ENCODE peak calls at places on chromosome 9, in nine cellular contexts. One of them, this sample, is unnamed.

GRCh38 chr9:119839888-119840287 is 470.7 kb upstream of the BRINP1 start:
- DNase-seq in adrenal gland: no peak
- DNase-seq in CD8-positive, alpha-beta memory T cell: no peak
- DNase-seq in Panc1: no peak
- DNase-seq in CD8-positive, alpha-beta T cell: no peak
- DNase-seq in A549: no peak
- DNase-seq in SK-N-SH: no peak
- DNase-seq in cardiac muscle cell: no peak
- DNase-seq in body of pancreas: no peak
- DNase-seq in this sample: no peak

GRCh38 chr9:128886211-128886826 is 4.4 kb downstream of the LRRC8A start:
- DNase-seq in adrenal gland: no peak
- DNase-seq in CD8-positive, alpha-beta memory T cell: no peak
- DNase-seq in Panc1: no peak
- DNase-seq in CD8-positive, alpha-beta T cell: no peak
- DNase-seq in A549: no peak
- DNase-seq in SK-N-SH: no peak
- DNase-seq in cardiac muscle cell: no peak
- DNase-seq in body of pancreas: no peak
- DNase-seq in this sample: no peak

GRCh38 chr9:123998970-123999621 is 12.5 kb upstream of the LHX2 start:
- DNase-seq in adrenal gland: no peak
- DNase-seq in CD8-positive, alpha-beta memory T cell: no peak
- DNase-seq in Panc1: no peak
- DNase-seq in CD8-positive, alpha-beta T cell: no peak
- DNase-seq in A549: no peak
- DNase-seq in SK-N-SH: peak; percentile 60
- DNase-seq in cardiac muscle cell: no peak
- DNase-seq in body of pancreas: no peak
- DNase-seq in this sample: no peak

GRCh38 chr9:72462340-72462739 is 59.1 kb upstream of the TMC1 start:
- DNase-seq in adrenal gland: no peak
- DNase-seq in CD8-positive, alpha-beta memory T cell: no peak
- DNase-seq in Panc1: no peak
- DNase-seq in CD8-positive, alpha-beta T cell: no peak
- DNase-seq in A549: no peak
- DNase-seq in SK-N-SH: no peak
- DNase-seq in cardiac muscle cell: no peak
- DNase-seq in body of pancreas: no peak
- DNase-seq in this sample: no peak

GRCh38 chr9:106916491-106917235 is 53.7 kb downstream of the ZNF462 start:
- DNase-seq in adrenal gland: peak; percentile 91
- DNase-seq in CD8-positive, alpha-beta memory T cell: no peak
- DNase-seq in Panc1: peak; percentile 68
- DNase-seq in CD8-positive, alpha-beta T cell: no peak
- DNase-seq in A549: peak; percentile 62
- DNase-seq in SK-N-SH: no peak
- DNase-seq in cardiac muscle cell: peak; percentile 42
- DNase-seq in body of pancreas: peak; percentile 63
- DNase-seq in this sample: peak; percentile 92

GRCh38 chr9:38048319-38048969 is 20.6 kb downstream of the SHB start:
- DNase-seq in adrenal gland: no peak
- DNase-seq in CD8-positive, alpha-beta memory T cell: no peak
- DNase-seq in Panc1: no peak
- DNase-seq in CD8-positive, alpha-beta T cell: no peak
- DNase-seq in A549: no peak
- DNase-seq in SK-N-SH: no peak
- DNase-seq in cardiac muscle cell: no peak
- DNase-seq in body of pancreas: no peak
- DNase-seq in this sample: no peak

GRCh38 chr9:117081641-117082317 is 333.1 kb downstream of the ASTN2 start:
- DNase-seq in adrenal gland: no peak
- DNase-seq in CD8-positive, alpha-beta memory T cell: no peak
- DNase-seq in Panc1: no peak
- DNase-seq in CD8-positive, alpha-beta T cell: no peak
- DNase-seq in A549: no peak
- DNase-seq in SK-N-SH: peak; percentile 17
- DNase-seq in cardiac muscle cell: no peak
- DNase-seq in body of pancreas: no peak
- DNase-seq in this sample: no peak

GRCh38 chr9:22053178-22053577 is 44.1 kb upstream of the CDKN2B start:
- DNase-seq in adrenal gland: no peak
- DNase-seq in CD8-positive, alpha-beta memory T cell: no peak
- DNase-seq in Panc1: no peak
- DNase-seq in CD8-positive, alpha-beta T cell: no peak
- DNase-seq in A549: no peak
- DNase-seq in SK-N-SH: no peak
- DNase-seq in cardiac muscle cell: no peak
- DNase-seq in body of pancreas: no peak
- DNase-seq in this sample: no peak

GRCh38 chr9:126233913-126234525 is 92.6 kb upstream of the MVB12B start:
- DNase-seq in adrenal gland: no peak
- DNase-seq in CD8-positive, alpha-beta memory T cell: no peak
- DNase-seq in Panc1: no peak
- DNase-seq in CD8-positive, alpha-beta T cell: no peak
- DNase-seq in A549: no peak
- DNase-seq in SK-N-SH: no peak
- DNase-seq in cardiac muscle cell: no peak
- DNase-seq in body of pancreas: no peak
- DNase-seq in this sample: no peak

GRCh38 chr9:99437145-99437544 is 215.1 kb downstream of the SEC61B start:
- DNase-seq in adrenal gland: no peak
- DNase-seq in CD8-positive, alpha-beta memory T cell: no peak
- DNase-seq in Panc1: no peak
- DNase-seq in CD8-positive, alpha-beta T cell: no peak
- DNase-seq in A549: no peak
- DNase-seq in SK-N-SH: no peak
- DNase-seq in cardiac muscle cell: no peak
- DNase-seq in body of pancreas: peak; percentile 19
- DNase-seq in this sample: no peak

GRCh38 chr9:104993291-104993963 is 65.5 kb upstream of the ABCA1 start:
- DNase-seq in adrenal gland: peak; percentile 95
- DNase-seq in CD8-positive, alpha-beta memory T cell: no peak
- DNase-seq in Panc1: no peak
- DNase-seq in CD8-positive, alpha-beta T cell: no peak
- DNase-seq in A549: no peak
- DNase-seq in SK-N-SH: no peak
- DNase-seq in cardiac muscle cell: peak; percentile 91
- DNase-seq in body of pancreas: peak; percentile 77
- DNase-seq in this sample: no peak

DNA sequence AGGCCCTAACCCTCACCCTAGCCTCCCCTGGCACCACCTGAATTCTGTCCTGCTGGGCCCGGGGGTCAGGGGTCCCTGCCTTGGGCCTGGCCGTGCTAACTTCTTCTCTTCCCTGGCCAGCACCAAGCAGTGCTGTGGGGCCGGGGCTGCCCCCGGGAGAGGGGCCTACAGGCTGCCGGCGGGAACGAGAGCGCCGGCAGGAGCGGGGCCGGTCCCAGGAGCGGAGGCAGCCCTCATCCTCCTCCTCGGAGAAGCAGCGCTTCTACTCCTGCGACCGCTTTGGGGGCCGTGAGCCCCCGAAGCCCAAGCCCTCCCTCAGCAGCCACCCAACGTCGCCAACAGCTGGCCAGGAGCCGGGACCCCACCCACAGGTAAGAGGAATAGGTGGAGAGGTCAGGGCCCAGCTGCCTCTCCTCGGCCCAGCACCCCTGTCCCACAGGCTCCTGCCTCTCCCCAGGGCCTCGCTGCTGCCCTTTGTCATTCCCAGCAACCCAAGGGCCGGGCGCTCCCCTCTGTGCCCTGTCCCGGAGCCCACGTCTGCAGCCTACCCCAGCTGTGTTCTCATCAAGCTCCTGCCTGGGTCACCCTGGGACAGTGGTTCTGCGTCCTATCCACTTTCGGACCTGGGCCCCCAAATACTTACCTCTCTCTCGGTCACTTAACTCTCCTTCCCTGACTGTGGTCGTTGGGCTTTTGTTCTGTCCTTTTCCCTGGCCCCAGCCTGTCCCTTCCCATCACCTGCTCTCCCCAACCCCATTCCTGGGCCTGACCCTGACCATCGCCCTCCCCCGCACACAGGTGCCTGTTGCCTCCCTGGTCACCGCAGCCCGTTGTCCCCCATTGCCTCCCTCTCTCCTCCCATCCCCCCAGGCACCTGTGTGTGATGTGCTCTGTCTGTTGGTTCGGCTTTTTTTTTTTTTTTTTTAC is 243.2 kb downstream of the CACNA1B start:
- DNase-seq in adrenal gland: no peak
- DNase-seq in CD8-positive, alpha-beta memory T cell: no peak
- DNase-seq in Panc1: no peak
- DNase-seq in CD8-positive, alpha-beta T cell: no peak
- DNase-seq in A549: no peak
- DNase-seq in SK-N-SH: no peak
- DNase-seq in cardiac muscle cell: no peak
- DNase-seq in body of pancreas: no peak
- DNase-seq in this sample: no peak
- H3K9me3 ChIP-seq in adrenal gland: no peaks in the 10 kb centered on the region
- H3K9me3 ChIP-seq in CD8-positive, alpha-beta memory T cell: no peaks in the 10 kb centered on the region
- H3K9me3 ChIP-seq in Panc1: no peaks in the 10 kb centered on the region
- H3K9me3 ChIP-seq in CD8-positive, alpha-beta T cell: no peaks in the 10 kb centered on the region
- H3K9me3 ChIP-seq in A549: peaks cover under 1% of the 10 kb centered on the region
- H3K9me3 ChIP-seq in SK-N-SH: no peaks in the 10 kb centered on the region
- H3K9me3 ChIP-seq in cardiac muscle cell: no peaks in the 10 kb centered on the region
- H3K9me3 ChIP-seq in body of pancreas: no peaks in the 10 kb centered on the region
- H3K9me3 ChIP-seq in this sample: no peaks in the 10 kb centered on the region

DNA sequence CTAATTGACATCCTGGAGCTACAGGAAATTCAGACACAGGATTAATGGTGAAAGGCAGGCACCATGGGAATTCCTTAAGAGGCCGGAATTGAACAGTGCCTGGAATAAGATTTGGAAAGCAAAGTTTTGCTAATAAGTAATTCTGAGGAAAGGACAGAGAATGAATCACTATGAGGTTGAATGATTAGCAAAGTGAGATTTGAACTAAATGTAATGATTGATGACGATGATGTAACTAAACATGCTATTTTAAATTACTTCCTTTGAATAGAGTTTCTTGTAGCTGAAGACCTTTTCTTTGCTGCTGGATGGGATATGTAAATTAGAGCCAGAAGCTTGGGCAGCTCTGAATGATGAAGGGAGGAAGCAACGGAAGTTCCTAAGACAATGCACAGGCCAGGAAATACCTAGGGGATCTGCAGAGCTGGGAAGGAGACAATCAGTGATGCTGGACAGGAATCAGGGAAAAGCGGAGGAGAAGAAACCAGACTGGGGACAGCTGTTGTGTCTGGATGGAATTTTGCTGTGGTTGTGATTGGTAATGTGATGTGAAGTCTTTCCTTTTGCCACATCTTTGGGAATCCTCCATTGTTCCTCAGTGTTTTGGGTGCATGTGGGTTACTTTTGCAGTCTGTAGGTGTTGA is 482.0 kb downstream of the PSAT1 start:
- DNase-seq in adrenal gland: no peak
- DNase-seq in CD8-positive, alpha-beta memory T cell: no peak
- DNase-seq in Panc1: no peak
- DNase-seq in CD8-positive, alpha-beta T cell: no peak
- DNase-seq in A549: no peak
- DNase-seq in SK-N-SH: no peak
- DNase-seq in cardiac muscle cell: no peak
- DNase-seq in body of pancreas: no peak
- DNase-seq in this sample: no peak
- H3K4me3 ChIP-seq in adrenal gland: no peak overlapping the region
- H3K4me3 ChIP-seq in CD8-positive, alpha-beta memory T cell: no peak overlapping the region
- H3K4me3 ChIP-seq in Panc1: no peak overlapping the region
- H3K4me3 ChIP-seq in CD8-positive, alpha-beta T cell: no peak overlapping the region
- H3K4me3 ChIP-seq in A549: no peak overlapping the region
- H3K4me3 ChIP-seq in SK-N-SH: no peak overlapping the region
- H3K4me3 ChIP-seq in cardiac muscle cell: no peak overlapping the region
- H3K4me3 ChIP-seq in body of pancreas: no peak overlapping the region
- H3K4me3 ChIP-seq in this sample: no peak overlapping the region

GRCh38 chr9:133515240-133515610 is 9.5 kb downstream of the MYMK start:
- DNase-seq in adrenal gland: no peak
- DNase-seq in CD8-positive, alpha-beta memory T cell: no peak
- DNase-seq in Panc1: no peak
- DNase-seq in CD8-positive, alpha-beta T cell: no peak
- DNase-seq in A549: no peak
- DNase-seq in SK-N-SH: no peak
- DNase-seq in cardiac muscle cell: no peak
- DNase-seq in body of pancreas: no peak
- DNase-seq in this sample: no peak

GRCh38 chr9:133516961-133517350 is 7.8 kb downstream of the MYMK start:
- DNase-seq in adrenal gland: no peak
- DNase-seq in CD8-positive, alpha-beta memory T cell: no peak
- DNase-seq in Panc1: no peak
- DNase-seq in CD8-positive, alpha-beta T cell: no peak
- DNase-seq in A549: no peak
- DNase-seq in SK-N-SH: no peak
- DNase-seq in cardiac muscle cell: no peak
- DNase-seq in body of pancreas: no peak
- DNase-seq in this sample: no peak

GRCh38 chr9:133514475-133515239 is 10.1 kb downstream of the MYMK start:
- DNase-seq in adrenal gland: no peak
- DNase-seq in CD8-positive, alpha-beta memory T cell: no peak
- DNase-seq in Panc1: no peak
- DNase-seq in CD8-positive, alpha-beta T cell: no peak
- DNase-seq in A549: no peak
- DNase-seq in SK-N-SH: peak; percentile 85
- DNase-seq in cardiac muscle cell: no peak
- DNase-seq in body of pancreas: peak; percentile 49
- DNase-seq in this sample: no peak

GRCh38 chr9:133516256-133516960 is 8.4 kb downstream of the MYMK start:
- DNase-seq in adrenal gland: no peak
- DNase-seq in CD8-positive, alpha-beta memory T cell: no peak
- DNase-seq in Panc1: no peak
- DNase-seq in CD8-positive, alpha-beta T cell: no peak
- DNase-seq in A549: no peak
- DNase-seq in SK-N-SH: no peak
- DNase-seq in cardiac muscle cell: no peak
- DNase-seq in body of pancreas: no peak
- DNase-seq in this sample: no peak

GRCh38 chr9:133515615-133516255 is 9.0 kb downstream of the MYMK start:
- DNase-seq in adrenal gland: no peak
- DNase-seq in CD8-positive, alpha-beta memory T cell: no peak
- DNase-seq in Panc1: no peak
- DNase-seq in CD8-positive, alpha-beta T cell: no peak
- DNase-seq in A549: no peak
- DNase-seq in SK-N-SH: no peak
- DNase-seq in cardiac muscle cell: no peak
- DNase-seq in body of pancreas: no peak
- DNase-seq in this sample: no peak
- H3K9me3 ChIP-seq in adrenal gland: no peaks in the 10 kb centered on the region
- H3K9me3 ChIP-seq in CD8-positive, alpha-beta memory T cell: no peaks in the 10 kb centered on the region
- H3K9me3 ChIP-seq in Panc1: no peaks in the 10 kb centered on the region
- H3K9me3 ChIP-seq in CD8-positive, alpha-beta T cell: no peaks in the 10 kb centered on the region
- H3K9me3 ChIP-seq in A549: no peaks in the 10 kb centered on the region
- H3K9me3 ChIP-seq in SK-N-SH: no peaks in the 10 kb centered on the region
- H3K9me3 ChIP-seq in cardiac muscle cell: no peaks in the 10 kb centered on the region
- H3K9me3 ChIP-seq in body of pancreas: no peaks in the 10 kb centered on the region
- H3K9me3 ChIP-seq in this sample: no peaks in the 10 kb centered on the region

DNA sequence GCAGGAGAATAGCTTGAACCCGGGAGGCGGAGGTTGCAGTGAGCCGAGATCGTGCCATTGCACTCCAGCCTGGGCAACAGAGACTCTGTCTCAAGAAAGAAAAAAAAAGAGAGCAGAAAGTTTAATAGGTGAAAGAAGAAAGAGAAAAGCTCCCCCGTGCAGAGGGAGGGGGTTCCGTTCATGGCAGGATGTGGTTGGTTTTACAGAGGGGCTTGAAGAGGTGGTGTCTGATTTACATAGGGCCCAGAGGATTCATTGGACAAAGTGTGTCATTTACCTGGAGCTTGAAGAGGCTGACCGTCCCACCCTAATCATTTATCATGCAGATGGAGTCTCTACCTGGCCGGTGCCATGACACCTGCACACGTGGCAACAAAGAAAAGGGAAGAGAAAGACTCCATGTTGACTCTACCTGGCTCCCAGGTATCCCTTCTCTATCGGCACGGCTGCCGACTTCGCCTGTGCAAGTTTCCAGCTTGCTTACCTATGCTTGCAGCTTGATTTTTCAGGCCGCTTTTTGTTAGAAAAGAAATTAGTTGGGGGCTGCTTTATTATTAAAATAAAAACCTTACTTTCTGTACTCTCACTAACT is 35.4 kb upstream of the PRRC2B start:
- DNase-seq in adrenal gland: no peak
- DNase-seq in CD8-positive, alpha-beta memory T cell: no peak
- DNase-seq in Panc1: no peak
- DNase-seq in CD8-positive, alpha-beta T cell: no peak
- DNase-seq in A549: no peak
- DNase-seq in SK-N-SH: no peak
- DNase-seq in cardiac muscle cell: no peak
- DNase-seq in body of pancreas: no peak
- DNase-seq in this sample: no peak
- H3K4me3 ChIP-seq in adrenal gland: no peak overlapping the region
- H3K4me3 ChIP-seq in CD8-positive, alpha-beta memory T cell: peak overlapping the region; percentile 9
- H3K4me3 ChIP-seq in Panc1: no peak overlapping the region
- H3K4me3 ChIP-seq in CD8-positive, alpha-beta T cell: peak overlapping the region; percentile 56
- H3K4me3 ChIP-seq in A549: no peak overlapping the region
- H3K4me3 ChIP-seq in SK-N-SH: no peak overlapping the region
- H3K4me3 ChIP-seq in cardiac muscle cell: no peak overlapping the region
- H3K4me3 ChIP-seq in body of pancreas: no peak overlapping the region
- H3K4me3 ChIP-seq in this sample: no peak overlapping the region